ENCODE peak calls at places on chromosome 21, in five cellular contexts. U is tibial artery; J is CD4-positive, alpha-beta T cell; D is suprapubic skin; E is A673. R is an unnamed sample.

GRCh38 chr21:36534656-36535055 is 54.7 kb upstream of the CLDN14 start:
- DNase-seq in U (no peak), E (no peak), J (no peak), D (no peak), R (no peak)

GRCh38 chr21:44513389-44514217 is 26.4 kb downstream of the KRTAP10-1 start:
- DNase-seq in J (no peak), U (no peak), D (no peak), E (peak), R (no peak)

GRCh38 chr21:35782667-35783066 is 277.7 kb downstream of the SETD4 start:
- DNase-seq in U (no peak), E (no peak), D (no peak), J (no peak), R (no peak)

GRCh38 chr21:16624468-16625102 is 888.3 kb upstream of the CXADR start:
- DNase-seq in D (no peak), U (no peak), E (peak), J (no peak), R (no peak)

GRCh38 chr21:43957629-43958362 is 54.3 kb upstream of the TRAPPC10 start:
- DNase-seq in J (no peak), U (no peak), E (peak), D (no peak), R (no peak)

GRCh38 chr21:42398414-42399030 is 2.7 kb upstream of the TMPRSS3 start:
- DNase-seq in J (no peak), U (no peak), D (no peak), E (no peak), R (no peak)

GRCh38 chr21:44375281-44375651 is 21.8 kb downstream of the TRPM2 start:
- DNase-seq in D (no peak), E (no peak), J (no peak), U (peak), R (peak)

GRCh38 chr21:35168702-35169101 is 119.6 kb upstream of the RUNX1 start:
- DNase-seq in J (no peak), D (no peak), U (no peak), E (no peak), R (no peak)

GRCh38 chr21:18373631-18374030 is 30.0 kb downstream of the TMPRSS15 start:
- DNase-seq in J (no peak), E (no peak), U (no peak), D (no peak), R (no peak)

GRCh38 chr21:32383812-32384211 is 9.0 kb downstream of the URB1 start:
- DNase-seq in E (no peak), J (no peak), D (no peak), U (no peak), R (no peak)
- TF ChIP-seq CTCF in E (no peak), J (no peak), D (no peak), U (no peak), R (no peak)

GRCh38 chr21:46252840-46253239 is 24.3 kb upstream of the LSS start:
- DNase-seq in J (no peak), D (no peak), E (no peak), U (no peak), R (no peak)
- TF ChIP-seq CTCF in J (no peak), D (no peak), E (no peak), U (no peak), R (no peak)

GRCh38 chr21:38702196-38702595 is 103.5 kb upstream of the ETS2 start:
- DNase-seq in J (no peak), U (no peak), D (no peak), E (no peak), R (no peak)

GRCh38 chr21:38696617-38697016 is 109.1 kb upstream of the ETS2 start:
- DNase-seq in D (no peak), E (no peak), U (no peak), J (no peak), R (no peak)

DNA sequence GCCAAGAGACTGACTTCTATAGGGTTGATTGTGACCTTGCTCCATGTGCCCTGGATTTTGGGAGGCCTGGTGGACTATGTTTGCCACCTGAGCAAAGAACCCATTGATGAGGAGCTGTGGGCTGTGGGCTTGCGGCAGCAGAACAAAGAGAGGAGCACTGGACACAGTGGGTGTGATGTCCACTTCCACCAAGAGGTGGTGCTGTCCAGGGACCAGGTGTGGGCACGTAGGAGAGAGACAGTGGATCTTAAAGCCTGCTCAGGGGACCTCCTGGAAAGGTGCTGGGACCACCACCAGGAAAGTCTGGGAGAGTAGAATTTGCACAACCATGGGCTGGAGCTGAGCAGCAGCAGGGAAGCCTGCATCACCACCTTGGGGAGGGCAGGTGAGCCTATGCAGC is 106.7 kb upstream of the ETS2 start:
- DNase-seq in D (no peak), U (no peak), E (peak), J (no peak), R (no peak)
- TF ChIP-seq CTCF in D (no peak), U (no peak), E (peak), J (no peak), R (no peak)

GRCh38 chr21:40842197-40842552 is 4.8 kb downstream of the DSCAM start:
- DNase-seq in E (no peak), J (no peak), U (no peak), D (no peak), R (no peak)

GRCh38 chr21:40839551-40839950 is 7.4 kb downstream of the DSCAM start:
- DNase-seq in E (no peak), D (no peak), J (no peak), U (no peak), R (no peak)

GRCh38 chr21:40840441-40840840 is 6.5 kb downstream of the DSCAM start:
- DNase-seq in J (no peak), U (no peak), E (no peak), D (no peak), R (no peak)

GRCh38 chr21:40844935-40845334 is 2.0 kb downstream of the DSCAM start:
- DNase-seq in D (no peak), J (no peak), E (no peak), U (no peak), R (no peak)

DNA sequence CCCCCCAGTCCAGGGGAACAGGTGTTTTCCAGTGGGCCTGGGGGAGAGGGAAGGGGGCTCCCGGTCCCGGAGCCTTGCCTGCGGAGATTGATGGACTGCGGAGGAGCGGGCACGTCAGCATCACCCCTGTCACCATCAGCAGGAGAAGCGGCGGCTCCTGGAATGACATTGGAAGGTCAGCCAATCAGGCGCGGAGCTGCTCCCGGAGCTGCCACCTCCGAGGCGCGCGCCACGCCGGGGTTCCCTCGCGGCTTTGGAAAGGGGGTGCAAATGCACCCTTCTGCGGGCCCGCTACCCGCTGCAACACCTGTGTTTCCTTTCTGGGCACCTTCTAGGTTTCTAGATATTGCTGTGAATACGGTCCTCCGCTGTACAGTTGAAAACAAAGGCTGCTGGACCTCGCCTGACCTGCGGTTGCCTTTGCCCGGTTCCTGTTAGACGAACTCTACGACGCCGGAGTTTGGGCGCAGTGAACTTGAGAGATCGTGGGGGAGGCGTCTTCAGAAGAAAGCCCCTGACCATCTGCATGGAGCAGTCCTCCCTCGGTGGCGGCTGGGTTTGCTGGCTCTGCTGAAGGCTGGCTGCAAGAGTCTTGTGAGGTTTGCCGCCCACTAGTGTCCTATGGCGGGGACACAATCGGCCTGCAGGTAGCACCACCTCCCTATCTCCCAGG is 5.3 kb downstream of the DSCAM start:
- DNase-seq in J (no peak), D (no peak), U (no peak), E (peak), R (no peak)
- TF ChIP-seq CTCF in J (no peak), D (no peak), U (no peak), E (peak), R (no peak)

GRCh38 chr21:25640671-25641292 is 1.7 kb downstream of the JAM2 start:
- DNase-seq in J (no peak), E (no peak), D (no peak), U (no peak), R (no peak)

GRCh38 chr21:25639167-25639921 is at the start of gene JAM2:
- DNase-seq in J (peak), U (peak), D (peak), E (peak), R (peak)

GRCh38 chr21:25637846-25638245 is 1.2 kb upstream of the JAM2 start:
- DNase-seq in E (no peak), J (no peak), U (no peak), D (no peak), R (no peak)

GRCh38 chr21:25638634-25639166 is 358 bp upstream of the JAM2 start:
- DNase-seq in E (no peak), J (no peak), U (no peak), D (no peak), R (no peak)

GRCh38 chr21:25639922-25640670 is 1.0 kb downstream of the JAM2 start:
- DNase-seq in E (peak), U (no peak), J (no peak), D (peak), R (no peak)
- TF ChIP-seq CTCF in E (no peak), U (no peak), J (no peak), D (no peak), R (no peak)

GRCh38 chr21:26844258-26845065 is 747 bp downstream of the ADAMTS1 start:
- DNase-seq in E (peak), U (peak), D (peak), J (no peak), R (peak)

GRCh38 chr21:26845750-26846035 is 484 bp upstream of the ADAMTS1 start:
- DNase-seq in J (no peak), D (no peak), U (no peak), E (no peak), R (no peak)

GRCh38 chr21:26846036-26846931 is 1.1 kb upstream of the ADAMTS1 start:
- DNase-seq in E (peak), D (peak), J (no peak), U (peak), R (peak)

GRCh38 chr21:26843912-26844257 is 1.3 kb downstream of the ADAMTS1 start:
- DNase-seq in U (no peak), J (no peak), D (no peak), E (peak), R (no peak)

DNA sequence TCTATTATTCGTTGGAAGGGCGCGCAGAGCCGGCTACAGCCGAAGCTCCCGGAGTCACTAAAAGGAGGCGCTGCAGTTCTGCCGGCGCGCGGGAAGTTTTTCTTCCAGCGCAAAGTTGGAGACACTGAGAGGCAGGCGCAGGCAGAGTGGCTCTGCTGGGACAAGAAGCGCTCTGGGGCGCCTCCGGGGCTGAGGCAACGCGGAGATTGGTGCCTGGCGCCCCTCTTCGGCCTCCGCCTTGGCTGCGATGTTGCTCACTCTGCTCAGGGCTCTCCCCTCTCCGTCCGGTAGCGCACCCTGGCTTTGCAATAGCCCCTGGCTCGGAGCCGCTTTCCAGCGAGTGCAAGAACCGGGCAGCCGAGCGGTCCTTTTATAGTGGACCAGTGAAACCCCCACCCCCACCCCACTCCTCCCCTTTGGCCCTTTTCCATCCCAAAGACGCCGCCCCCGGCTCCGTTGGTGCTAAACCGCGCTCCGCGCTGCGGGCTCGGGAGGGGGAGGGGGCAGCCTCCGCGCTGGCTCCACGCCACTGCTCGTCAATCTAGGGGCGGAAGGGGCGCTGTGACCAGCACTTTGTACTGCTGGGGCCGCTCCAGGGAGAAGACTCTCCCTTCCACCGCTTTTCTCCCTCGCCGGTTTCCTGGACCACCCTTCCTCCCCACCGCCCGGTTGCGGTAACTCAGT is at the start of gene ADAMTS1:
- DNase-seq in J (no peak), U (peak), D (peak), E (peak), R (peak)
- TF ChIP-seq CTCF in J (no peak), U (no peak), D (no peak), E (no peak), R (no peak)

DNA sequence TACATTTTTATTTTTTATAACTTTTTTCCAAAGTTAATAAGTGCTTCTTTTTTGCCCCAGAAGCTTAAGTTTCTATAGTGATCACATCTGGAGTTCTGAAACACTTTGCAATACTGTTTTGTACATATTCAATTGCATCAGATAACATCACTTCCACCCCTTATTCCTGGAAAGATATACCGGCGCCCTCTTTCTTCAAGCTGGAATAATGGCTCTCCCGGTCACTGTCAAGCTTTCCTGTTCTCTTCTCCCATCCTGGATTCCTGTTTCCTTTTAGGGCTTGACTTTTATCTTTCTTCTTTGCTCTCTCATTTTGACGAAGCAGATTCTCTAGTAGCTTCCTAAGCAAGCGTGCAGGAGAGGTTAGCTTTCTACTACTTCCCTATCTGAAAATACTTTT is 1866.8 kb downstream of the MRPL39 start:
- DNase-seq in E (peak), D (no peak), J (no peak), U (no peak), R (no peak)
- TF ChIP-seq CTCF in E (peak), D (no peak), J (no peak), U (no peak), R (no peak)

GRCh38 chr21:28018741-28019669 is 973.7 kb downstream of the LTN1 start:
- DNase-seq in J (no peak), U (no peak), E (no peak), D (no peak), R (no peak)
- TF ChIP-seq CTCF in J (no peak), U (no peak), E (no peak), D (no peak), R (no peak)

DNA sequence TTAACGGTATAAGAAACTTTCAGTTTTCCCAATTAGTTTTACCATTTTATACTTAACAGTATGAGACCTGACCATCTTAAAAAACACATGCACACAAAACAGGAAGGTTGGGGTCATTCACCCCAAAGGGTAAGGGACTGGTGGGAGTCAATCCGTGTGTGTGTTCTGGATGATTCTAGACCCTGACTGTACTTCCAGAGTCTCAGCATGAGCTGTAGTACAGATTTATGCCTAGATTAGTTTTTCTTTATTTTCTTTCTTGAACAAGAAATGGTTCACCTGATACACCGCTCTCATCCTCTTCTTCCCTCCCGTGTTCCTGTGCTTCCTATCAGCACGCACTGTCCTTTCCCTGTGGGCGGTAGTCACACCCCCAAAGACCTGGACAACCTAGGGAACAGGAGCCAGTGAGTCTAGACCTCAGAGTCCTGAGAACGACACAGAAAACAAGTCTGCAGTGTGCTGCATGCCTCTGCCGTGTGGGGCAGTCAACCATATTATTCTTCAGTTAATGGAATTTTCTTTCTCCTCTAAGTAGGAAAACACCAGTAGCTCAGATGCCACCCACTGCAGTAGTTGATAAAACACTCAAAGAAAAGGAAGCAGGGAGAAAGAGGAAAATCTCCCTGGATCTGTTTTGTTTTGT is 38.9 kb upstream of the MRPS6 start:
- DNase-seq in E (no peak), U (no peak), J (no peak), D (no peak), R (no peak)
- TF ChIP-seq CTCF in E (no peak), U (no peak), J (no peak), D (no peak), R (no peak)

GRCh38 chr21:39022901-39023693 is 160.2 kb downstream of the PSMG1 start:
- DNase-seq in U (peak), E (no peak), D (no peak), J (no peak), R (no peak)
- TF ChIP-seq CTCF in U (peak), E (no peak), D (no peak), J (no peak), R (no peak)

R was measured in natural killer cell.